ENCODE peak calls at places on chromosome 12, in six cellular contexts. One of them, this sample, is unnamed.

GRCh38 chr12:16473610-16474326 is 126.3 kb downstream of the MGST1 start:
- DNase-seq in neuronal stem cell: no peak
- DNase-seq in glomerular endothelial cell: no peak
- DNase-seq in mammary epithelial cell: no peak
- DNase-seq in activated T-helper 1 cell treated with Interleukin-2 at 50 U/mL for 16 hours: no peak
- DNase-seq in NCI-H1092: no peak
- DNase-seq in this sample: no peak

GRCh38 chr12:124115496-124115895 is 142.5 kb downstream of the ZNF664 start:
- DNase-seq in neuronal stem cell: no peak
- DNase-seq in glomerular endothelial cell: no peak
- DNase-seq in mammary epithelial cell: no peak
- DNase-seq in activated T-helper 1 cell treated with Interleukin-2 at 50 U/mL for 16 hours: no peak
- DNase-seq in NCI-H1092: no peak
- DNase-seq in this sample: no peak

GRCh38 chr12:76762556-76762955 is 1.4 kb upstream of the ZDHHC17 start:
- DNase-seq in neuronal stem cell: peak
- DNase-seq in glomerular endothelial cell: no peak
- DNase-seq in mammary epithelial cell: no peak
- DNase-seq in activated T-helper 1 cell treated with Interleukin-2 at 50 U/mL for 16 hours: no peak
- DNase-seq in NCI-H1092: no peak
- DNase-seq in this sample: no peak

GRCh38 chr12:117243488-117243887 is 53.2 kb upstream of the FBXO21 start:
- DNase-seq in neuronal stem cell: no peak
- DNase-seq in glomerular endothelial cell: no peak
- DNase-seq in mammary epithelial cell: no peak
- DNase-seq in activated T-helper 1 cell treated with Interleukin-2 at 50 U/mL for 16 hours: no peak
- DNase-seq in NCI-H1092: no peak
- DNase-seq in this sample: no peak

GRCh38 chr12:8912910-8913309 is 1.4 kb upstream of the PHC1 start:
- DNase-seq in neuronal stem cell: no peak
- DNase-seq in glomerular endothelial cell: no peak
- DNase-seq in mammary epithelial cell: peak
- DNase-seq in activated T-helper 1 cell treated with Interleukin-2 at 50 U/mL for 16 hours: no peak
- DNase-seq in NCI-H1092: peak
- DNase-seq in this sample: no peak

GRCh38 chr12:25950329-25951115 is 8.0 kb upstream of the RASSF8 start:
- DNase-seq in neuronal stem cell: no peak
- DNase-seq in glomerular endothelial cell: no peak
- DNase-seq in mammary epithelial cell: peak
- DNase-seq in activated T-helper 1 cell treated with Interleukin-2 at 50 U/mL for 16 hours: no peak
- DNase-seq in NCI-H1092: no peak
- DNase-seq in this sample: no peak

GRCh38 chr12:118544569-118544968 is 168.2 kb downstream of the SUDS3 start:
- DNase-seq in neuronal stem cell: no peak
- DNase-seq in glomerular endothelial cell: no peak
- DNase-seq in mammary epithelial cell: peak
- DNase-seq in activated T-helper 1 cell treated with Interleukin-2 at 50 U/mL for 16 hours: no peak
- DNase-seq in NCI-H1092: no peak
- DNase-seq in this sample: no peak

GRCh38 chr12:49987620-49988303 is 15.0 kb downstream of the AQP6 start:
- DNase-seq in neuronal stem cell: no peak
- DNase-seq in glomerular endothelial cell: no peak
- DNase-seq in mammary epithelial cell: no peak
- DNase-seq in activated T-helper 1 cell treated with Interleukin-2 at 50 U/mL for 16 hours: no peak
- DNase-seq in NCI-H1092: peak
- DNase-seq in this sample: no peak

GRCh38 chr12:110224379-110225304 is 56.4 kb upstream of the ATP2A2 start:
- DNase-seq in neuronal stem cell: no peak
- DNase-seq in glomerular endothelial cell: no peak
- DNase-seq in mammary epithelial cell: peak
- DNase-seq in activated T-helper 1 cell treated with Interleukin-2 at 50 U/mL for 16 hours: no peak
- DNase-seq in NCI-H1092: no peak
- DNase-seq in this sample: no peak

GRCh38 chr12:42785944-42786343 is 196.4 kb upstream of the PRICKLE1 start:
- DNase-seq in neuronal stem cell: no peak
- DNase-seq in glomerular endothelial cell: no peak
- DNase-seq in mammary epithelial cell: no peak
- DNase-seq in activated T-helper 1 cell treated with Interleukin-2 at 50 U/mL for 16 hours: no peak
- DNase-seq in NCI-H1092: no peak
- DNase-seq in this sample: no peak

GRCh38 chr12:94679554-94679953 is 29.2 kb upstream of the TMCC3 start:
- DNase-seq in neuronal stem cell: no peak
- DNase-seq in glomerular endothelial cell: no peak
- DNase-seq in mammary epithelial cell: no peak
- DNase-seq in activated T-helper 1 cell treated with Interleukin-2 at 50 U/mL for 16 hours: no peak
- DNase-seq in NCI-H1092: no peak
- DNase-seq in this sample: no peak

GRCh38 chr12:122687091-122687490 is 16.1 kb downstream of the HCAR2 start:
- DNase-seq in neuronal stem cell: no peak
- DNase-seq in glomerular endothelial cell: no peak
- DNase-seq in mammary epithelial cell: no peak
- DNase-seq in activated T-helper 1 cell treated with Interleukin-2 at 50 U/mL for 16 hours: no peak
- DNase-seq in NCI-H1092: no peak
- DNase-seq in this sample: no peak

GRCh38 chr12:50985322-50985721 is 33.0 kb downstream of the HIGD1C start:
- DNase-seq in neuronal stem cell: no peak
- DNase-seq in glomerular endothelial cell: no peak
- DNase-seq in mammary epithelial cell: peak
- DNase-seq in activated T-helper 1 cell treated with Interleukin-2 at 50 U/mL for 16 hours: no peak
- DNase-seq in NCI-H1092: no peak
- DNase-seq in this sample: no peak

GRCh38 chr12:49873361-49873934 is 30.3 kb downstream of the FAIM2 start:
- DNase-seq in neuronal stem cell: no peak
- DNase-seq in glomerular endothelial cell: no peak
- DNase-seq in mammary epithelial cell: no peak
- DNase-seq in activated T-helper 1 cell treated with Interleukin-2 at 50 U/mL for 16 hours: no peak
- DNase-seq in NCI-H1092: no peak
- DNase-seq in this sample: no peak

GRCh38 chr12:47742253-47742825 is 16.3 kb downstream of the RAPGEF3 start:
- DNase-seq in neuronal stem cell: no peak
- DNase-seq in glomerular endothelial cell: no peak
- DNase-seq in mammary epithelial cell: no peak
- DNase-seq in activated T-helper 1 cell treated with Interleukin-2 at 50 U/mL for 16 hours: peak
- DNase-seq in NCI-H1092: no peak
- DNase-seq in this sample: peak

GRCh38 chr12:58310828-58311273 is 369.5 kb downstream of the ATP23 start:
- DNase-seq in neuronal stem cell: no peak
- DNase-seq in glomerular endothelial cell: peak
- DNase-seq in mammary epithelial cell: peak
- DNase-seq in activated T-helper 1 cell treated with Interleukin-2 at 50 U/mL for 16 hours: no peak
- DNase-seq in NCI-H1092: no peak
- DNase-seq in this sample: no peak

GRCh38 chr12:92603741-92604432 is 98.9 kb upstream of the PLEKHG7 start:
- DNase-seq in neuronal stem cell: no peak
- DNase-seq in glomerular endothelial cell: no peak
- DNase-seq in mammary epithelial cell: peak
- DNase-seq in activated T-helper 1 cell treated with Interleukin-2 at 50 U/mL for 16 hours: no peak
- DNase-seq in NCI-H1092: no peak
- DNase-seq in this sample: no peak

GRCh38 chr12:42422785-42423184 is 96.8 kb downstream of the PPHLN1 start:
- DNase-seq in neuronal stem cell: no peak
- DNase-seq in glomerular endothelial cell: no peak
- DNase-seq in mammary epithelial cell: no peak
- DNase-seq in activated T-helper 1 cell treated with Interleukin-2 at 50 U/mL for 16 hours: no peak
- DNase-seq in NCI-H1092: no peak
- DNase-seq in this sample: no peak

GRCh38 chr12:131222271-131223139 is 268.8 kb downstream of the ADGRD1 start:
- DNase-seq in neuronal stem cell: peak
- DNase-seq in glomerular endothelial cell: no peak
- DNase-seq in mammary epithelial cell: no peak
- DNase-seq in activated T-helper 1 cell treated with Interleukin-2 at 50 U/mL for 16 hours: no peak
- DNase-seq in NCI-H1092: no peak
- DNase-seq in this sample: no peak

GRCh38 chr12:104219361-104219892 is 3.8 kb downstream of the TXNRD1 start:
- DNase-seq in neuronal stem cell: no peak
- DNase-seq in glomerular endothelial cell: peak
- DNase-seq in mammary epithelial cell: peak
- DNase-seq in activated T-helper 1 cell treated with Interleukin-2 at 50 U/mL for 16 hours: no peak
- DNase-seq in NCI-H1092: no peak
- DNase-seq in this sample: no peak

GRCh38 chr12:2834581-2835491 is at the start of gene NRIP2:
- DNase-seq in neuronal stem cell: no peak
- DNase-seq in glomerular endothelial cell: no peak
- DNase-seq in mammary epithelial cell: no peak
- DNase-seq in activated T-helper 1 cell treated with Interleukin-2 at 50 U/mL for 16 hours: no peak
- DNase-seq in NCI-H1092: peak
- DNase-seq in this sample: peak

GRCh38 chr12:70267550-70267949 is 24.3 kb downstream of the CNOT2 start:
- DNase-seq in neuronal stem cell: no peak
- DNase-seq in glomerular endothelial cell: no peak
- DNase-seq in mammary epithelial cell: no peak
- DNase-seq in activated T-helper 1 cell treated with Interleukin-2 at 50 U/mL for 16 hours: no peak
- DNase-seq in NCI-H1092: no peak
- DNase-seq in this sample: no peak

GRCh38 chr12:73514672-73515071 is 1023.0 kb upstream of the ATXN7L3B start:
- DNase-seq in neuronal stem cell: no peak
- DNase-seq in glomerular endothelial cell: no peak
- DNase-seq in mammary epithelial cell: no peak
- DNase-seq in activated T-helper 1 cell treated with Interleukin-2 at 50 U/mL for 16 hours: no peak
- DNase-seq in NCI-H1092: no peak
- DNase-seq in this sample: no peak

GRCh38 chr12:130916251-130916911 is 37.3 kb upstream of the ADGRD1 start:
- DNase-seq in neuronal stem cell: peak
- DNase-seq in glomerular endothelial cell: peak
- DNase-seq in mammary epithelial cell: peak
- DNase-seq in activated T-helper 1 cell treated with Interleukin-2 at 50 U/mL for 16 hours: no peak
- DNase-seq in NCI-H1092: peak
- DNase-seq in this sample: no peak

GRCh38 chr12:40248585-40249297 is 23.9 kb downstream of the LRRK2 start:
- DNase-seq in neuronal stem cell: no peak
- DNase-seq in glomerular endothelial cell: no peak
- DNase-seq in mammary epithelial cell: peak
- DNase-seq in activated T-helper 1 cell treated with Interleukin-2 at 50 U/mL for 16 hours: no peak
- DNase-seq in NCI-H1092: no peak
- DNase-seq in this sample: no peak

GRCh38 chr12:13390381-13390856 is 193.9 kb downstream of the EMP1 start:
- DNase-seq in neuronal stem cell: no peak
- DNase-seq in glomerular endothelial cell: no peak
- DNase-seq in mammary epithelial cell: peak
- DNase-seq in activated T-helper 1 cell treated with Interleukin-2 at 50 U/mL for 16 hours: no peak
- DNase-seq in NCI-H1092: peak
- DNase-seq in this sample: peak

GRCh38 chr12:42689699-42690098 is 100.2 kb upstream of the PRICKLE1 start:
- DNase-seq in neuronal stem cell: no peak
- DNase-seq in glomerular endothelial cell: no peak
- DNase-seq in mammary epithelial cell: no peak
- DNase-seq in activated T-helper 1 cell treated with Interleukin-2 at 50 U/mL for 16 hours: no peak
- DNase-seq in NCI-H1092: no peak
- DNase-seq in this sample: no peak

GRCh38 chr12:67515679-67516363 is 132.7 kb upstream of the DYRK2 start:
- DNase-seq in neuronal stem cell: no peak
- DNase-seq in glomerular endothelial cell: no peak
- DNase-seq in mammary epithelial cell: no peak
- DNase-seq in activated T-helper 1 cell treated with Interleukin-2 at 50 U/mL for 16 hours: peak
- DNase-seq in NCI-H1092: peak
- DNase-seq in this sample: no peak

GRCh38 chr12:56337753-56338221 is 897 bp upstream of the IL23A start:
- DNase-seq in neuronal stem cell: no peak
- DNase-seq in glomerular endothelial cell: no peak
- DNase-seq in mammary epithelial cell: no peak
- DNase-seq in activated T-helper 1 cell treated with Interleukin-2 at 50 U/mL for 16 hours: no peak
- DNase-seq in NCI-H1092: no peak
- DNase-seq in this sample: no peak

GRCh38 chr12:46944104-46944503 is 118.3 kb upstream of the SLC38A4 start:
- DNase-seq in neuronal stem cell: no peak
- DNase-seq in glomerular endothelial cell: no peak
- DNase-seq in mammary epithelial cell: peak
- DNase-seq in activated T-helper 1 cell treated with Interleukin-2 at 50 U/mL for 16 hours: no peak
- DNase-seq in NCI-H1092: no peak
- DNase-seq in this sample: no peak

GRCh38 chr12:102107970-102108369 is 11.9 kb downstream of the NUP37 start:
- DNase-seq in neuronal stem cell: no peak
- DNase-seq in glomerular endothelial cell: no peak
- DNase-seq in mammary epithelial cell: peak
- DNase-seq in activated T-helper 1 cell treated with Interleukin-2 at 50 U/mL for 16 hours: no peak
- DNase-seq in NCI-H1092: no peak
- DNase-seq in this sample: no peak